ENCODE peak calls at places on chromosome 17, in nine cellular contexts. N, Y, W, D, P, Z, Q, R and E are unnamed samples.

GRCh38 chr17:49287481-49287880 is 56.9 kb upstream of the PHOSPHO1 start:
- DNase-seq in D (no peak), R (no peak), N (no peak), Q (no peak), W (no peak), P (no peak), Y (no peak), Z (no peak), E (no peak)

GRCh38 chr17:83182620-83183063 is 103.2 kb downstream of the METRNL start:
- DNase-seq in R (no peak), P (peak; percentile 13), Q (peak; percentile 83), W (no peak), Y (peak; percentile 25), Z (no peak), D (no peak), N (no peak), E (no peak)

GRCh38 chr17:78127240-78127887 is 1.2 kb downstream of the TMC6 start:
- DNase-seq in Y (peak; percentile 81), P (no peak), D (no peak), Z (no peak), N (peak; percentile 57), W (no peak), Q (no peak), R (no peak), E (no peak)

GRCh38 chr17:81393684-81394376 is 1.4 kb upstream of the BAHCC1 start:
- DNase-seq in Y (peak; percentile 100), Z (peak; percentile 100), N (peak; percentile 100), R (peak; percentile 100), P (peak; percentile 100), W (peak; percentile 100), Q (peak; percentile 100), D (peak; percentile 98), E (peak; percentile 88)

GRCh38 chr17:65684631-65685030 is 123.2 kb upstream of the AXIN2 start:
- DNase-seq in Z (no peak), P (no peak), R (no peak), D (no peak), W (no peak), Q (no peak), N (no peak), Y (no peak), E (no peak)

GRCh38 chr17:65553009-65553645 is 8.3 kb downstream of the AXIN2 start:
- DNase-seq in Y (no peak), Z (no peak), N (no peak), Q (no peak), P (no peak), D (no peak), R (no peak), W (no peak), E (no peak)

GRCh38 chr17:75623386-75623785 is 9.8 kb upstream of the SMIM5 start:
- DNase-seq in Y (no peak), Z (no peak), P (no peak), N (no peak), D (no peak), W (no peak), R (no peak), Q (no peak), E (no peak)

GRCh38 chr17:79272666-79273219 is 198.1 kb downstream of the ENGASE start:
- DNase-seq in R (no peak), Y (no peak), N (no peak), W (peak; percentile 29), D (no peak), P (no peak), Z (peak; percentile 31), Q (no peak), E (no peak)

GRCh38 chr17:2054740-2055493 is at the start of gene HIC1:
- DNase-seq in Z (no peak), R (peak; percentile 86), Y (peak; percentile 84), P (peak; percentile 85), Q (no peak), N (peak; percentile 79), D (peak; percentile 90), W (peak; percentile 74), E (no peak)

GRCh38 chr17:60525347-60525623 is 757 bp downstream of the APPBP2 start:
- DNase-seq in N (no peak), Z (no peak), Q (no peak), P (no peak), R (no peak), D (peak; percentile 41), W (no peak), Y (peak; percentile 14), E (no peak)

GRCh38 chr17:37086329-37086728 is 137.6 kb downstream of the AATF start:
- DNase-seq in Q (no peak), Z (no peak), R (no peak), D (no peak), N (peak; percentile 69), P (no peak), Y (no peak), W (no peak), E (no peak)
- TF ChIP-seq POLR2A in Q (no peak), Z (no peak), R (no peak), D (no peak), N (no peak), P (no peak), Y (no peak), W (no peak), E (no peak)

GRCh38 chr17:33290156-33290697 is 2.9 kb downstream of the ASIC2 start:
- DNase-seq in P (no peak), Z (no peak), Y (no peak), N (no peak), R (no peak), D (no peak), Q (no peak), W (no peak), E (no peak)

GRCh38 chr17:33291248-33292183 is 1.6 kb downstream of the ASIC2 start:
- DNase-seq in Z (no peak), R (no peak), D (peak; percentile 73), N (no peak), P (no peak), Q (no peak), W (peak; percentile 66), Y (no peak), E (no peak)

GRCh38 chr17:33294994-33295393 is 1.9 kb upstream of the ASIC2 start:
- DNase-seq in R (no peak), N (no peak), Y (no peak), Q (no peak), D (no peak), Z (no peak), W (no peak), P (no peak), E (no peak)

GRCh38 chr17:33292184-33292980 is 713 bp downstream of the ASIC2 start:
- DNase-seq in Y (no peak), Q (no peak), R (no peak), Z (no peak), D (peak; percentile 78), W (peak; percentile 67), P (peak; percentile 14), N (no peak), E (no peak)

GRCh38 chr17:33292981-33293867 is at the start of gene ASIC2:
- DNase-seq in D (peak; percentile 71), W (peak; percentile 72), Z (no peak), R (no peak), Y (no peak), N (no peak), Q (no peak), P (no peak), E (no peak)
- H3K4me3 ChIP-seq in D (peak within 1 kb of the TSS; percentile 26), W (peak within 1 kb of the TSS; percentile 57), Z (no peak within 1 kb of the TSS), R (peak within 1 kb of the TSS; percentile 12), Y (no peak within 1 kb of the TSS), N (peak within 1 kb of the TSS; percentile 41), Q (no peak within 1 kb of the TSS), P (peak within 1 kb of the TSS; percentile 29), E (peak within 1 kb of the TSS; percentile 48)

DNA sequence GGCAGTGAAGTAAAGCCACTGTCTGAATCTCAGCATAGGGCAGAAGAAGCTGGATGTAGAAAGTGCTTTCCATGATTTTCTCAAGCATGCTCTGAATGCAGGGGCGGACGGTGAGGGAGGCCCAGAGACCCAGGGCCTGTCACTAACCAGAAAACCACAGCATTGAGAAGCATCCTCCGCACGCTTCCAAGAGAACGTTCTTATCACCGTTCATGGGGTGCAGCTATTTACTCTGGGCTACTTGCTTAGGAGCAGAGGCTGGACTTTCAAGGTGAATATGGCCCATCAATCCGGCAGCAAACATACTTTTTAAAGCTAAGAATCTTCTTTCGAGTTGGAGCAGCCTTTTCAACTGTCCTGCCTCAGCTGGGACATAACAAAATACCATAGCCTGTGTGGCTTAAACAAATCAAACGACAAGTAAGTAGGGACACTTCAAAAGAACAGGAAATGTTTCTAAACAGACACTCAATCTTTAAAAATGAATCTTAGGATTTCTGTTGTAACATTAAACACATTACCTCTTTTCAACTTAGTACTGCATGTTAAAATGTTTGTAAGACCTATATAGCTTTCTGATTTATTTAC is 46.5 kb upstream of the CDRT4 start:
- DNase-seq in W (no peak), Y (no peak), R (no peak), P (no peak), D (no peak), Z (no peak), N (no peak), Q (no peak), E (no peak)
- TF ChIP-seq POLR2A in W (no peak), Y (no peak), R (no peak), P (no peak), D (no peak), Z (no peak), N (no peak), Q (no peak), E (no peak)

DNA sequence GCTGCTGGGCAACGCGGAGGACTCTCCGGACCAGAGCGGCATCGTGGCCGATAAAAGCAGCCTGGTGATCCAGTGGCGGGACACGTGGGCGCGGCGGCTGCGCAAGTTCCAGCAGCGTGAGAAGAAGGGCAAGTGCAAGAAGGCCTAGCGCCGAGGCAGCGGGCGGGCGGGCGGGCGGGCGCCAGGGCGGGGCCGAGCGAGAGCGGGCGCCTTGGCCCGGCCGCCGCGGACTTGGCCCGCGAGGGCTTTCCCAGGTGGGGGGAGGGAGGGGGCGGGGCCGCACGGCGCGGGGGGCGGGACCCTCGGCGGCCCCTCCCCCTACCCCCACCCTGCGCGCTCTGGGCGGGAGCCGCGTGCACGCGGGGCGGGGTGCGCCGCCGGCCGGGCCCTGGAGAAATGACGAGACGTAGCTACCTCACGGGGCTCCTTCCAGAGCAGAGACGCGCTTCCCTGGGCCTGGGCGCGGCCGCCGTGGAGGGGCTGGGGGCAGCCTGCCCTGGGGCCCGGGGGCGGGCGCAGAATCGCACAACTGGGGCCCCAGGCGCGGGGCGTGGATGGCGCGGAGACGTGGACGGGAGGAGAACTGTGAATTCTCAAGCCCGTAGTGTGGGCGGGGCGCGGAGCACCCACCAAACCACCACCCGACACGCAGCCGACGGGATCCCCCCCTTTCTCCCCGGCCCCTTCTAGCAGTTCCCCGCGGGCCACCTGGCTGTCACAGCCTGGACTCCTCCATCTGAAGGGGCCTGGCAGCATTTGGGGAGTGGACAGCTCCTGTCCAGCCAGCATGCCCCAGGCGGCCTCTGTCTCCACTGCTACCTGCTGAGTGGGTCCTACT is 218.7 kb downstream of the NTN1 start:
- DNase-seq in P (peak; percentile 83), Y (peak; percentile 82), R (peak; percentile 79), Z (peak; percentile 6), N (peak; percentile 71), D (peak; percentile 71), W (peak; percentile 50), Q (peak; percentile 77), E (no peak)
- H3K4me3 ChIP-seq in P (peak overlapping the region; percentile 29), Y (peak overlapping the region; percentile 66), R (peak overlapping the region; percentile 64), Z (peak overlapping the region; percentile 45), N (peak overlapping the region; percentile 44), D (peak overlapping the region; percentile 27), W (peak overlapping the region; percentile 46), Q (no peak overlapping the region), E (peak overlapping the region; percentile 60)